ENCODE peak calls at places on chromosomes 4 and X, in four cellular contexts. One of them, this sample, is unnamed.

GRCh38 chr4:175035907-175036306 is 117.7 kb downstream of the ADAM29 start:
- DNase-seq in CD4-positive, alpha-beta T cell: no peak
- DNase-seq in HTR-8/SVneo: peak
- DNase-seq in EL: peak
- DNase-seq in this sample: peak

GRCh38 chr4:174550541-174550940 is 28.3 kb upstream of the HPGD start:
- DNase-seq in CD4-positive, alpha-beta T cell: no peak
- DNase-seq in HTR-8/SVneo: no peak
- DNase-seq in EL: no peak
- DNase-seq in this sample: no peak

GRCh38 chr4:109302366-109303140 is at the start of gene COL25A1:
- DNase-seq in CD4-positive, alpha-beta T cell: peak
- DNase-seq in HTR-8/SVneo: peak
- DNase-seq in EL: peak
- DNase-seq in this sample: peak

GRCh38 chrX:154091678-154092077 is 5.8 kb downstream of the MECP2 start:
- DNase-seq in CD4-positive, alpha-beta T cell: no peak
- DNase-seq in HTR-8/SVneo: no peak
- DNase-seq in EL: no peak
- DNase-seq in this sample: no peak

GRCh38 chr4:41257257-41257900 is 651 bp downstream of the UCHL1 start:
- DNase-seq in CD4-positive, alpha-beta T cell: no peak
- DNase-seq in HTR-8/SVneo: peak
- DNase-seq in EL: peak
- DNase-seq in this sample: peak

GRCh38 chrX:44036336-44036735 is 63.1 kb upstream of the NDP start:
- DNase-seq in CD4-positive, alpha-beta T cell: no peak
- DNase-seq in HTR-8/SVneo: peak
- DNase-seq in EL: peak
- DNase-seq in this sample: peak

GRCh38 chrX:13511557-13512330 is 57.7 kb upstream of the EGFL6 start:
- DNase-seq in CD4-positive, alpha-beta T cell: no peak
- DNase-seq in HTR-8/SVneo: no peak
- DNase-seq in EL: peak
- DNase-seq in this sample: no peak

GRCh38 chr4:33696586-33696985 is 2547.7 kb downstream of the ARAP2 start:
- DNase-seq in CD4-positive, alpha-beta T cell: no peak
- DNase-seq in HTR-8/SVneo: no peak
- DNase-seq in EL: peak
- DNase-seq in this sample: no peak

GRCh38 chr4:169342906-169343560 is 72.3 kb upstream of the SH3RF1 start:
- DNase-seq in CD4-positive, alpha-beta T cell: no peak
- DNase-seq in HTR-8/SVneo: no peak
- DNase-seq in EL: peak
- DNase-seq in this sample: peak

GRCh38 chrX:9164086-9164485 is 130.2 kb upstream of the FAM9B start:
- DNase-seq in CD4-positive, alpha-beta T cell: no peak
- DNase-seq in HTR-8/SVneo: no peak
- DNase-seq in EL: no peak
- DNase-seq in this sample: no peak

GRCh38 chr4:55545133-55545532 is 1.6 kb downstream of the CLOCK start:
- DNase-seq in CD4-positive, alpha-beta T cell: no peak
- DNase-seq in HTR-8/SVneo: no peak
- DNase-seq in EL: peak
- DNase-seq in this sample: no peak

GRCh38 chrX:118522230-118522926 is 26.8 kb downstream of the DOCK11 start:
- DNase-seq in CD4-positive, alpha-beta T cell: no peak
- DNase-seq in HTR-8/SVneo: no peak
- DNase-seq in EL: no peak
- DNase-seq in this sample: no peak

GRCh38 chrX:45274576-45274975 is 73.9 kb upstream of the DIPK2B start:
- DNase-seq in CD4-positive, alpha-beta T cell: no peak
- DNase-seq in HTR-8/SVneo: no peak
- DNase-seq in EL: peak
- DNase-seq in this sample: peak

GRCh38 chr4:69753666-69754065 is 6.8 kb downstream of the SULT1B1 start:
- DNase-seq in CD4-positive, alpha-beta T cell: no peak
- DNase-seq in HTR-8/SVneo: no peak
- DNase-seq in EL: no peak
- DNase-seq in this sample: no peak

GRCh38 chr4:37982736-37983135 is 22.5 kb downstream of the PTTG2 start:
- DNase-seq in CD4-positive, alpha-beta T cell: no peak
- DNase-seq in HTR-8/SVneo: no peak
- DNase-seq in EL: no peak
- DNase-seq in this sample: no peak

GRCh38 chr4:7462509-7462971 is 27.8 kb upstream of the PSAPL1 start:
- DNase-seq in CD4-positive, alpha-beta T cell: no peak
- DNase-seq in HTR-8/SVneo: peak
- DNase-seq in EL: peak
- DNase-seq in this sample: peak